ENCODE peak calls at places on chromosome 20, in five cellular contexts. O, M, R, T and S are unnamed samples.

GRCh38 chr20:2932497-2932896 is 59.2 kb downstream of the PTPRA start:
- DNase-seq in T (no peak), R (no peak), M (no peak), O (peak), S (no peak)

GRCh38 chr20:43032459-43032858 is 157.2 kb downstream of the PTPRT start:
- DNase-seq in O (no peak), R (no peak), M (no peak), T (no peak), S (no peak)

GRCh38 chr20:59010321-59010994 is 3.4 kb upstream of the CTSZ start:
- DNase-seq in M (no peak), O (peak), R (no peak), T (no peak), S (no peak)

GRCh38 chr20:50721881-50722281 is 9.5 kb upstream of the PARD6B start:
- DNase-seq in M (no peak), T (no peak), R (no peak), O (no peak), S (no peak)

GRCh38 chr20:15100506-15101160 is 763.2 kb upstream of the FLRT3 start:
- DNase-seq in M (no peak), T (no peak), R (no peak), O (no peak), S (no peak)

GRCh38 chr20:58889334-58890072 is 37.0 kb downstream of the GNAS start:
- DNase-seq in T (no peak), M (no peak), O (no peak), R (no peak), S (peak)

GRCh38 chr20:21166801-21167200 is 40.9 kb downstream of the KIZ start:
- DNase-seq in M (no peak), T (no peak), O (no peak), R (no peak), S (peak)

GRCh38 chr20:34516874-34517542 is 786 bp downstream of the DYNLRB1 start:
- DNase-seq in O (no peak), R (no peak), T (no peak), M (no peak), S (peak)

GRCh38 chr20:44129996-44130718 is 56.8 kb downstream of the JPH2 start:
- DNase-seq in M (no peak), T (no peak), R (no peak), O (no peak), S (no peak)

GRCh38 chr20:31695849-31696804 is 26.5 kb downstream of the BCL2L1 start:
- DNase-seq in M (peak), T (no peak), R (peak), O (peak), S (no peak)

GRCh38 chr20:10313215-10313614 is 94.6 kb downstream of the SNAP25 start:
- DNase-seq in T (no peak), O (no peak), M (no peak), R (no peak), S (no peak)

GRCh38 chr20:5696011-5696559 is 54.1 kb upstream of the SHLD1 start:
- DNase-seq in T (no peak), M (peak), R (peak), O (no peak), S (no peak)

GRCh38 chr20:12241065-12241464 is 323.4 kb downstream of the BTBD3 start:
- DNase-seq in M (no peak), T (no peak), R (no peak), O (no peak), S (no peak)

GRCh38 chr20:33410081-33410742 is 8.9 kb upstream of the CDK5RAP1 start:
- DNase-seq in M (no peak), O (no peak), T (no peak), R (no peak), S (no peak)

GRCh38 chr20:50200482-50201104 is 10.0 kb downstream of the CEBPB start:
- DNase-seq in M (no peak), T (no peak), O (no peak), R (no peak), S (no peak)

GRCh38 chr20:6693178-6693807 is 74.2 kb upstream of the BMP2 start:
- DNase-seq in R (no peak), M (no peak), T (no peak), O (no peak), S (no peak)

GRCh38 chr20:40860487-40860902 is 168.1 kb upstream of the TOP1 start:
- DNase-seq in R (no peak), T (no peak), M (no peak), O (no peak), S (no peak)

GRCh38 chr20:63082939-63083735 is 76.4 kb upstream of the BHLHE23 start:
- DNase-seq in O (no peak), T (no peak), M (no peak), R (no peak), S (no peak)

DNA sequence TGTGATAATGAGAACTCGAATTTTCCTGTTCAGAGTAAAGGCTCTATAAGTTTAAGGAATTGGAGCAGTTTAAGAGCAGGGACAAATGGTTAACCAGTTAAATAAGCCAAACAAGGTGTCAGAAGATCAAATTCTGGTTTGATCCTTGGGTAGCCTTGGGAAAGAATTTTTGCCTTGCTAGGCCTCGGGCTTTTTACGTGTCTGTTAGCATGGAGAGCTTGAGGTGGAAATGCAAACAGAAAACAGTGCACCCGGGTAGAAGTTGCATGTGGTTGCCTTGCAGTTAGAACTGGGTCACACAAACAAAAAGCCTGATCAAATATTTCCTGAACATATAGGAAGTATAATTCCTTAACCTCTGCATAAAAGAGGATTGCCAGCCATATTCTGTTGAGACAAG is 58.3 kb downstream of the RIN2 start:
- DNase-seq in T (no peak), R (no peak), O (no peak), M (no peak), S (no peak)
- TF ChIP-seq MYC in T (no peak), R (no peak), O (no peak), M (no peak), S (no peak)

DNA sequence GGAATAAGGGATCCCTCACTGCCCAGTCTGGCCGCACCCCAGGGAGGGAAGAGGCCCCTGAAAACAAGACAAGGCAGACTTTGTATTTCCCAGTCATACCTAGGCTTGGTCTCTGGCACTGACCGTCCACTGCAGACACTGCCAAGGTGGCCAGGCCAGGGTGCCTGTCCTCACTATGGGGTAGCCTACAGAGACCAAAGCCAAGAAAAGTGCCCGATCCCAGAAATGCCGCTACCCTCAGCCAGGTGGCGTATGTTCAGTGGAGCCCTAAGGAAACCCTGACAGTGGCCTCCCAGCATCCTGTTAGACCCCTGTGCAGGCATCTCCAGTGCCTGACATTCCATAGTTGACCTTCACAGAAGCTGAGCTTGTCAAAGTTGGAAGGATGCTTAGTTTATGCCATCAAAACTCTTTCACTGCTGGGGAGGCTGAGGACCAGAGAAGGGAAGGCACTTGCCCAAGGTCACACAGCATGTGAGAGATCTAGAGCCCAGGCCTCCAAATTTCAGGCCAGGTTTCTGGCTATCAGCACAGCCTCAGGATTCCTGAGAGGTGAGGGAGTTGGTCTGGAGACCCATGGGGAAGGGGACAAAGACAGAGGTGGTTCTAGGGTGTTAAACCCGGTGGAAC is 2.5 kb downstream of the SCRT2 start:
- DNase-seq in M (peak), T (no peak), O (no peak), R (no peak), S (no peak)
- TF ChIP-seq CTCF in M (peak), T (peak), O (no peak), R (peak), S (no peak)

GRCh38 chr20:25061103-25061799 is 3.3 kb upstream of the ACSS1 start:
- DNase-seq in T (no peak), R (peak), O (no peak), M (no peak), S (no peak)
- TF ChIP-seq MYC in T (no peak), R (no peak), O (no peak), M (no peak), S (no peak)

DNA sequence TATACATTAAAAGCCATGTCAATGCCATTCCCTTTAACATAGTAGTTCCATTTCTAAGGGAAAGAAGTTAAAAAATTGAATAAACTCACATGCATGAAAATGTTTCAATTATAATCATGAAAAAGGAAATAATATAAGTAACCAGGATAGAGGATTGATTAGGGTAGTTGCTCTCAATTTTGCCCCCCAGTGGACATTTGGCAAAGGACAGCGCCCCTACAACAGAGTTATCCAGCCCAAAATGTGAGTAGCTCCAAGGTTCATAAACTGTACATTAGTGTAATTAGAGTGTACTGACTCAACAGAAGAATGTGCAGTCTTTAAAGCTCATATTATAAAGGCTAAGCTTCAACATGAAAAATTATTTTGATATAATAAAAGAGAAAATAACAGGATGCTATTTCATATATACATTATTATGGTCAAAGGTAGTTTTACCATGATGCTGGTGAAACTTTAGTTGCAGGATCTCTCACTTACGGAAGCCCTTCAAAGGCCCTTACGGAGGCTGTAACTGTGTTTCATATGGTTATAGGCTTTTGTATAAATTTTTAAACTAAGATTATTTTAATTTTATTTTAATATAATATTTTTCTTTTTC is 403.4 kb downstream of the PLCB1 start:
- DNase-seq in M (no peak), O (peak), R (peak), T (no peak), S (peak)
- TF ChIP-seq CTCF in M (peak), O (peak), R (peak), T (peak), S (peak)

GRCh38 chr20:22333885-22334545 is 250.4 kb downstream of the FOXA2 start:
- DNase-seq in M (peak), R (peak), T (no peak), O (peak), S (peak)
- TF ChIP-seq MYC in M (no peak), R (no peak), T (no peak), O (no peak), S (peak)

DNA sequence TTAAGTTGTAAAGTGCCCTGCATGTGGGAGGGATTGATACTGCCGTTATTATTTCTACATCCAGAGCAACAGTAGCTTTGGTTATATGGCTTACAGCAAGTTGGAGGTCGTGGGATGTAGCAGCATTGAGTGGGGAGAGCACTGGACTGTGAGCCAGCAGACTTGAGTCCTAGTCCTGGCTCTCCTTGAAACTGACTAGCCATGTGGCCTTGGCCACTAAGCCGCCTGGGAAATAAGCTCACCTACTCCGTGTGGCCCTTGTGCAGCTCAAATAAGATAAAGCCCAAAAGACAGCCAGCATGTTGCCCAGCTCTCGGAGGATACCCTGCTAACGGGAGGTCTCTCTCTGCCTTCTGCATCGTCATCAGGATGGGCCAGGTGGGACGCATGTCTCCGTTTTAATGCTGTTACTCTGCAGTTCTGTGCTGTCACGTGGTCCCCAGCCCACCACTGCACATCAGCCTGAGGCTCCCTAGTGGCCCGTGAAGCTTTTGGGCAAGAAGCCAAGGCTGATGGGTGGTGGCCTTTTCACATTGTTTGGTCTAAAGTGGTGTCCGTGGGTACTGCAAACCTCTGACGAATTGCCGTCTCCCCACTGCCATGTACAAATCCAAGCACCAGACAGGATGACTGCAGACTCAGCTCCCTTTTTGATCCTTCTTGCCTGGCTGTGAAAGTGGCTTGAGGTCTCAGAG is 7.9 kb downstream of the EPB41L1 start:
- DNase-seq in R (no peak), M (no peak), O (no peak), T (no peak), S (peak)
- TF ChIP-seq CTCF in R (no peak), M (no peak), O (no peak), T (no peak), S (no peak)